ENCODE peak calls at places on chromosome X, in six cellular contexts. I is Karpas-422; X is ovary; U is left lung; P is effector memory CD4-positive, alpha-beta T cell; Z is transverse colon. O is an unnamed sample.
A peak's percentile ranks its signal among the peaks of the same experiment; 100 is the strongest.

GRCh38 chrX:141220342-141221008 is 21.8 kb downstream of the SPANXC start:
- DNase-seq in U (no peak), Z (no peak), P (no peak), I (no peak), X (no peak), O (no peak)

GRCh38 chrX:40267334-40268118 is 169.8 kb upstream of the BCOR start:
- DNase-seq in X (no peak), I (no peak), Z (no peak), P (no peak), U (no peak), O (no peak)

GRCh38 chrX:9542765-9543119 is 77.9 kb downstream of the TBL1X start:
- DNase-seq in U (no peak), X (no peak), P (no peak), I (no peak), Z (no peak), O (no peak)

GRCh38 chrX:84339507-84340364 is 151.7 kb upstream of the RPS6KA6 start:
- DNase-seq in Z (no peak), I (peak; percentile 83), U (no peak), P (no peak), X (no peak), O (no peak)

GRCh38 chrX:41276661-41277506 is 57.1 kb upstream of the DDX3X start:
- DNase-seq in P (no peak), Z (no peak), I (no peak), U (no peak), X (no peak), O (no peak)

GRCh38 chrX:68872171-68872570 is 43.4 kb downstream of the EFNB1 start:
- DNase-seq in X (no peak), U (no peak), P (no peak), I (no peak), Z (peak; percentile 37), O (no peak)

GRCh38 chrX:70049406-70049805 is 332 bp downstream of the AWAT2 start:
- DNase-seq in Z (no peak), X (no peak), P (no peak), U (no peak), I (no peak), O (no peak)

GRCh38 chrX:72094894-72095293 is 36.8 kb downstream of the RTL5 start:
- DNase-seq in Z (peak; percentile 15), I (peak; percentile 68), U (no peak), P (peak; percentile 66), X (peak; percentile 16), O (peak; percentile 69)

GRCh38 chrX:81355436-81355835 is 153.5 kb downstream of the SH3BGRL start:
- DNase-seq in Z (no peak), I (no peak), X (no peak), U (no peak), P (no peak), O (no peak)

GRCh38 chrX:115547448-115547847 is 13.5 kb upstream of the PLS3 start:
- DNase-seq in I (no peak), Z (no peak), U (no peak), X (no peak), P (no peak), O (no peak)

GRCh38 chrX:77962068-77962902 is 7.2 kb downstream of the PGAM4 start:
- DNase-seq in U (no peak), P (no peak), X (no peak), I (no peak), Z (no peak), O (no peak)

DNA sequence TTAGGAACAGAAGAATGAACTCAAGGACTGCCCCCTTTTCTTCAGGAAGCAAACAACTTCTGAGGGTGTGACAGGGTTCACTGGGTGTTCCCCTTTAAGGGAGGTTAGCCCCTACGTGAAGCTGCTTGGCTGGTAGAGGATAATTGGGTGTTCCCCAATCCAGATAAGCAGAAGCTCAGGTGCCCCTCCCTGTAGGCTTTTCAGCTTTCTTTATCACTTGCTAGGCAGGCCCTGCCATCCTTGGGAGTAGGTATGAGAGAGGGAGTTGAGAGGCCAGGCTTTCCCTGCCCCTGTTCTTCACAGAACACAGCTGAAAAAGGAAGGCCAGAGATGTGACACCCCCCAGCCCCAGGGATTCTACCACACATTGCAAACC is 44.2 kb downstream of the RTL9 start:
- DNase-seq in P (no peak), Z (no peak), I (no peak), X (no peak), U (no peak), O (no peak)
- H3K4me3 ChIP-seq in P (no peak overlapping the region), Z (no peak overlapping the region), I (no peak overlapping the region), X (no peak overlapping the region), U (no peak overlapping the region), O (no peak overlapping the region)

DNA sequence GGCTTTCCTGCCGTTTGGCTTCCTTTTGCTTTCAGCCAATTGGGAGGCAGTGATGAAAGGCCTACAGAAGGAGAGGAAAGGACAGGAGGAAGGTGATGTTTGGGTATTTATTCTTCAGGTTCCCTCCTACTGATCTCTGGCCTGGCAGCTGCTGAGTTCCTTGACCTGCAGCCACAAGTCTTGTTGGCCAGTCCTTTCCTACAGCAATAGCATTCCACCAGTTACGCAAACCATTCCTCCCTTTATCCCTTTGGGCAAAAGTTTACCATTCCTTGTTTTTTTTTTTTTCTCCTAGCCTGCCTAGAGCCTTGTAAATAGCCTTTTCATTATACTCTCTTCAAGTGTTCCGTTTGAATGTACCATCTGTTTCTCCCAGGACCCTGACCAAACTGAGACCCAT is 198.1 kb upstream of the FTHL17 start:
- DNase-seq in I (no peak), U (no peak), Z (no peak), X (peak; percentile 27), P (no peak), O (no peak)
- H3K27me3 ChIP-seq in I (no peaks in the 10 kb centered on the region), U (no peaks in the 10 kb centered on the region), Z (no peaks in the 10 kb centered on the region), X (no peaks in the 10 kb centered on the region), P (no peaks in the 10 kb centered on the region), O (no peaks in the 10 kb centered on the region)

DNA sequence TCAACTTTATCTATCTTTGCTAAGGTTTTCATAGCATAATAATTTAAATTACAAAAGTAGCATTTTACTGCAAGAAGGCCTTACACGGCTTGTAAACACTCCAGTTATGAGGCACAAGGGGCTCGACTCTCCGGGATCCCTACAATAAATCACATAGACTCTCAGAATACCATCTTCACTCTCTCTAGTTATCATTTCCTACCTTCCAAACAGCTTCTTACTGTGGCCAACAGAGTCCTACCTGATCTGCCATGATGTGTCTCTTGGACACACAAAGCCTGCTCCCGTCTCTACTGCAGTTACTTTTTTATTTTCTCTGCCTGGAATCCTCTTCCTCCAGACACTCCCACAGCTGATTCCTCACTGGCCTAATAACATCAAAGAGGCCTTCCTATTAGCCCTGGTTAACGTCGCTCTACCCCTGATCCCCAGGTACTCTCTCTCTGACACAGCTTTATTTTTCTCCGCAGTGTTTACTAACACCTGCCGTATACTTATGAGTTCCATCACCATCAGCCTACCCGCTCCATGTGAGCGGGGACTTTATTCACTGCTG is 559.6 kb upstream of the DIPK2B start:
- DNase-seq in I (no peak), Z (no peak), P (no peak), X (no peak), U (no peak), O (no peak)
- H3K4me1 ChIP-seq in I (no peaks in the 10 kb centered on the region), Z (no peaks in the 10 kb centered on the region), P (peaks cover 33% of the 10 kb centered on the region), X (no peaks in the 10 kb centered on the region), U (peaks cover 92% of the 10 kb centered on the region), O (peaks cover 49% of the 10 kb centered on the region)

GRCh38 chrX:12950851-12951589 is 23.9 kb upstream of the TMSB4X start:
- DNase-seq in P (no peak), I (peak; percentile 93), U (no peak), Z (peak; percentile 63), X (no peak), O (peak; percentile 69)
- H3K4me3 ChIP-seq in P (peak overlapping the region; percentile 15), I (peak overlapping the region; percentile 30), U (no peak overlapping the region), Z (no peak overlapping the region), X (no peak overlapping the region), O (peak overlapping the region; percentile 64)